ENCODE peak calls at places on chromosomes 4 and X, in six cellular contexts. D is fibroblast of lung, E is HCT116, W is psoas muscle, K is ovary, C is upper lobe of right lung. Y is an unnamed sample.

GRCh38 chr4:16669036-16669435 is 229.4 kb downstream of the LDB2 start:
- DNase-seq in W (no peak), K (peak), D (no peak), C (no peak), E (no peak), Y (no peak)

GRCh38 chrX:103616676-103617186 is 9.0 kb downstream of the TCEAL3 start:
- DNase-seq in K (no peak), E (no peak), D (no peak), C (no peak), W (no peak), Y (no peak)

GRCh38 chr4:77893451-77893850 is 30.8 kb downstream of the MRPL1 start:
- DNase-seq in D (no peak), K (no peak), C (no peak), E (no peak), W (no peak), Y (no peak)

GRCh38 chr4:1363540-1363939 is 16.5 kb downstream of the UVSSA start:
- DNase-seq in C (no peak), K (no peak), E (no peak), W (peak), D (no peak), Y (no peak)

GRCh38 chr4:37429906-37430305 is 185.4 kb downstream of the NWD2 start:
- DNase-seq in K (no peak), W (no peak), C (no peak), D (no peak), E (no peak), Y (no peak)

GRCh38 chr4:5566526-5566925 is 141.8 kb downstream of the EVC2 start:
- DNase-seq in K (no peak), E (no peak), C (no peak), W (no peak), D (no peak), Y (no peak)

GRCh38 chr4:18695733-18696527 is 674.4 kb upstream of the LCORL start:
- DNase-seq in C (no peak), E (no peak), D (no peak), K (no peak), W (no peak), Y (no peak)

GRCh38 chr4:153364061-153364460 is 19.6 kb downstream of the MND1 start:
- DNase-seq in K (no peak), D (peak), W (no peak), E (no peak), C (no peak), Y (no peak)

GRCh38 chr4:80171251-80171650 is 26.1 kb upstream of the PRDM8 start:
- DNase-seq in W (no peak), D (peak), E (no peak), K (no peak), C (no peak), Y (no peak)

GRCh38 chr4:113749178-113749577 is 12.4 kb downstream of the CAMK2D start:
- DNase-seq in K (no peak), W (no peak), E (no peak), D (no peak), C (no peak), Y (no peak)

GRCh38 chr4:15162465-15163283 is 160.4 kb downstream of the CPEB2 start:
- DNase-seq in D (no peak), C (no peak), W (no peak), E (no peak), K (no peak), Y (no peak)

GRCh38 chr4:3687538-3687937 is 78.6 kb upstream of the ADRA2C start:
- DNase-seq in K (no peak), C (peak), W (peak), D (no peak), E (no peak), Y (no peak)

GRCh38 chrX:123738378-123738955 is 5.6 kb upstream of the THOC2 start:
- DNase-seq in C (no peak), K (no peak), W (no peak), E (no peak), D (peak), Y (no peak)

GRCh38 chr4:124055896-124056295 is 656.6 kb downstream of the ANKRD50 start:
- DNase-seq in K (no peak), D (peak), E (no peak), C (no peak), W (no peak), Y (no peak)

GRCh38 chr4:143586080-143586479 is 72.6 kb downstream of the SMARCA5 start:
- DNase-seq in K (no peak), D (peak), W (no peak), C (no peak), E (no peak), Y (no peak)

GRCh38 chrX:107324493-107325310 is 118.3 kb downstream of the DNAAF6 start:
- DNase-seq in D (peak), K (peak), E (no peak), C (peak), W (no peak), Y (peak)

GRCh38 chr4:100314057-100314456 is 123.8 kb upstream of the DDIT4L start:
- DNase-seq in C (no peak), E (no peak), K (no peak), D (no peak), W (no peak), Y (no peak)

GRCh38 chr4:182143086-182143821 is 99.9 kb upstream of the TENM3 start:
- DNase-seq in K (no peak), E (no peak), C (no peak), D (peak), W (no peak), Y (no peak)

GRCh38 chr4:182143822-182144620 is 99.2 kb upstream of the TENM3 start:
- DNase-seq in K (peak), E (no peak), D (peak), W (no peak), C (peak), Y (no peak)

GRCh38 chr4:182147391-182147790 is 95.8 kb upstream of the TENM3 start:
- DNase-seq in D (peak), C (no peak), E (no peak), K (no peak), W (no peak), Y (no peak)

GRCh38 chr4:182144621-182145359 is 98.4 kb upstream of the TENM3 start:
- DNase-seq in D (no peak), C (no peak), E (no peak), K (no peak), W (no peak), Y (no peak)

DNA sequence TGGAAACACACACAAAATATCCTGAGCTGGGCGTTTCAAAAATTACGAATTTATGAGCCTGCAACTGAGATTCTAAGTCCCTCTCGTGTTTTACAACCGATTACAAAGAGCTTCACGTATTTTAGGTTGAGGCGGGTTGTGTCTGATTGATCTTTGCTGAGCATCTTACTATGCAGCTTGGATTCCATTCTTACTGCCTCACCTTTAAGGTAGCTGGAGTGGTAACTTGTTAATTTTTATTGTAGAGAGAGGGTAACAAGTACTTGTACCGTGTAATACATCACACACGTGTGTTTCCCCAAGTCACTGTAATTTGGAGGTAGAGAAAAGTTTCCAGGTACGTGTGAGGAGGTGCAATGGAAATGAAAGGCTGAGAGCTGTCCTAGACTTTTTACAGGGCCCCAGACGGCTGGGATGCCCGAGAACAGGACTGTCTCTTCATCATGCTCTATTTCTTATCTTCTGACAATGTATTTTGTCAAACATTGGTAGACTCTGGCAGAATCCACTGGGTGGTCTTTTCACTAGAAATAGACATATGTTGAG is 97.8 kb upstream of the TENM3 start:
- DNase-seq in C (no peak), D (peak), K (no peak), W (no peak), E (no peak), Y (no peak)
- H3K4me3 ChIP-seq in C (peak), D (peak), K (peak), W (peak), E (no peak), Y (peak)

DNA sequence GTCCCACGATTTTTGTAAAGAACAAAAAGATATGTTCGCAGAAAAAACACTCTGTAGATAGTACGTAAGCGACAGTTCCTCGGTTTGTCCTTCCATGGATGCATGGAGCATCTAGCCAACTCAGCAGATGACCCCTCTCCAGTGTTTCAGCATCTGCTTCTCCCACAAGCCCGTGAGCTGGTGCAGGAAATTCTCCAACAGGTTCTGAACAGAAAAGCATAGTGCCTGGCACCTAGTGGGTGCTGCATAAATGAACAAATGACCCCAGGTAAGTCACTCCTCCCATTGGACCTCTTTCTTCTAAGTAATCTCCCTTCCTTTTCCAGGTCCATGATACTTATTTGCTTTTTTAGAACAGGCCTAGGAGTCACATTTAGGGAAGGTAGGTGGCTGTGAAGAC is 966 bp upstream of the KIAA0232 start:
- DNase-seq in K (no peak), W (no peak), E (no peak), D (no peak), C (no peak), Y (no peak)
- H3K27ac ChIP-seq in K (no peak), W (peak), E (no peak), D (no peak), C (no peak), Y (no peak)

GRCh38 chrX:15751160-15751819 is 13.2 kb downstream of the CA5B start:
- DNase-seq in C (no peak), W (no peak), E (no peak), D (peak), K (no peak), Y (no peak)

GRCh38 chrX:15755091-15755490 is 17.0 kb downstream of the CA5B start:
- DNase-seq in E (no peak), W (no peak), C (no peak), D (no peak), K (no peak), Y (no peak)

GRCh38 chrX:15749642-15750610 is 11.9 kb downstream of the CA5B start:
- DNase-seq in E (no peak), W (no peak), D (peak), C (no peak), K (no peak), Y (no peak)

GRCh38 chrX:15747626-15748173 is 9.6 kb downstream of the CA5B start:
- DNase-seq in W (no peak), C (no peak), K (no peak), E (no peak), D (no peak), Y (no peak)

DNA sequence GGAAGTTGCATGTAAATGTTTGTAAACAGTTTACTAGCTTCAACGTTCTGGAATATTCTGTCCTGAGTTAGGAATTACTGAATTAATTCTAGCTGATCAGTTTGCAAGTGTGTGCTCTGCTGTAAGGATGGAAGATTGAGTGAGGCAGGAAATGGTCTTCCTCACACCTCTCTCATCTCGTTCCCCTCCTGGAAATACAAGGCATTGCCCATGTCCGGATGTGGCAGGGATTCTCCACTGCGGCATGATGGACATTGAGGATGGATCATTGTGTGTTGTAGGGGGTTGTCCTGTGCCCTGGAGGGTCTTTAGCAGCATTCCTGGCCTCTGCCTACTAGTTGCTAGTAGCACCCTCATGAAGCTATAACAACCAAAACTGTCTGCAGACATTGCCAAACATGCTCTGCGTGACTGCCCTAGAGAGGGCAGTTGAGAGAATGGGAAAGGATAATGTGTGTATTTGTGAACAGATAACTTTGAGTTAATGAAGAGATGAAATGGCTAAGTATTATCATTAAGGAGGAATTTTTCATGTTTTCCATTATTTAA is 12.6 kb downstream of the CA5B start:
- DNase-seq in E (no peak), C (no peak), W (no peak), K (no peak), D (peak), Y (no peak)
- H3K4me3 ChIP-seq in E (no peak), C (no peak), W (no peak), K (no peak), D (peak), Y (no peak)

DNA sequence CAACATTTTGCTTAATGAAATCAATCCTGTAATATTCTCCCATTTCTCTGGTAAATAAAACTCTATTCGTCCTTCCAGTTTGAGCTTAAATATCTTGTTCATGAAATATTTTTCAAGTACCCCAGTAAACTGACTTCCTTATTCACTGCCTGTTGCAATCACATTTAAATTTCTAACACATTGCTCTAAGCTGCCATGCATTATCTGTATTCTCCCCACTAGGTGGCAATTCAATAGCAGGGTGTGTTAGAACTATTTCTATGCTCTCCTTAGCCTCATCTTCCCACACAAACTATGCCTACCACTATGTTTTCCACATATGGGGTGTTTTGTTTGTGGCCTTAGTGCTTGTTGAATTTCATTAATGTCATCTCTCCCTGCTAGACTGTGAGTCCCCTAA is 377.1 kb upstream of the HS3ST1 start:
- DNase-seq in W (no peak), C (no peak), E (peak), D (peak), K (no peak), Y (no peak)
- H3K27ac ChIP-seq in W (no peak), C (no peak), E (no peak), D (no peak), K (no peak), Y (no peak)